ENCODE peak calls at places on chromosomes 5 and 9, in ten cellular contexts. Z, J, K, Y, W, S, B, E, M and V are unnamed samples. For H3K9me3 and H3K4me1, the result is how much of the 10 kb centered on the place peaks cover.

GRCh38 chr5:150778103-150778516 is 447 bp upstream of the SMIM3 start:
- DNase-seq in E (no peak), Z (no peak), W (no peak), S (no peak), Y (no peak), M (no peak), J (no peak), K (no peak), B (no peak), V (no peak)

GRCh38 chr5:61949054-61949679 is 356.8 kb upstream of the KIF2A start:
- DNase-seq in S (no peak), B (no peak), Y (no peak), W (no peak), K (no peak), J (no peak), M (no peak), E (no peak), Z (no peak), V (no peak)

GRCh38 chr9:5357431-5358105 is 17.9 kb upstream of the RLN1 start:
- DNase-seq in K (no peak), E (no peak), W (no peak), J (no peak), S (no peak), M (no peak), B (no peak), Z (no peak), Y (no peak), V (no peak)

GRCh38 chr5:6235726-6236125 is 142.6 kb downstream of the MED10 start:
- DNase-seq in J (no peak), W (no peak), E (no peak), B (no peak), M (no peak), Y (no peak), S (no peak), Z (no peak), K (no peak), V (no peak)

GRCh38 chr5:119327018-119327417 is 28.8 kb upstream of the TNFAIP8 start:
- DNase-seq in E (no peak), S (no peak), Z (no peak), B (no peak), Y (peak), M (no peak), K (no peak), W (no peak), J (no peak), V (peak)

GRCh38 chr5:120096413-120096812 is 367.7 kb upstream of the PRR16 start:
- DNase-seq in S (no peak), Y (no peak), Z (no peak), E (no peak), W (no peak), B (no peak), K (peak), J (no peak), M (no peak), V (no peak)

GRCh38 chr9:115593587-115594091 is 475.7 kb upstream of the TNC start:
- DNase-seq in Y (peak), E (no peak), Z (no peak), B (no peak), J (peak), W (no peak), M (peak), K (peak), S (no peak), V (no peak)

GRCh38 chr5:126122942-126123341 is 300.3 kb upstream of the GRAMD2B start:
- DNase-seq in K (no peak), W (no peak), Z (no peak), M (no peak), Y (no peak), B (no peak), J (no peak), S (no peak), E (no peak), V (no peak)

GRCh38 chr5:108801776-108802175 is 54.1 kb downstream of the FER start:
- DNase-seq in S (no peak), J (no peak), Y (no peak), B (no peak), Z (no peak), M (no peak), W (no peak), E (no peak), K (peak), V (no peak)

GRCh38 chr5:130994496-130995253 is 170.4 kb downstream of the HINT1 start:
- DNase-seq in M (no peak), E (no peak), W (no peak), Z (no peak), K (no peak), Y (no peak), J (no peak), S (no peak), B (peak), V (no peak)

GRCh38 chr5:30343707-30344106 is 849.8 kb upstream of the CDH6 start:
- DNase-seq in E (no peak), Z (no peak), M (no peak), W (no peak), J (no peak), K (no peak), S (no peak), B (no peak), Y (no peak), V (no peak)

GRCh38 chr9:137295313-137296213 is 6.5 kb downstream of the NRARP start:
- DNase-seq in E (no peak), B (peak), K (no peak), Y (peak), J (peak), S (no peak), Z (peak), W (peak), M (no peak), V (peak)

GRCh38 chr5:138583984-138584637 is 8.9 kb upstream of the HSPA9 start:
- DNase-seq in E (no peak), S (no peak), Z (no peak), J (no peak), W (no peak), Y (no peak), B (no peak), K (no peak), M (no peak), V (no peak)

GRCh38 chr9:35396560-35397215 is 93.2 kb upstream of the RUSC2 start:
- DNase-seq in M (no peak), J (no peak), W (no peak), K (no peak), S (no peak), Z (no peak), Y (no peak), B (no peak), E (no peak), V (no peak)

GRCh38 chr9:111108946-111109345 is 70.7 kb upstream of the LPAR1 start:
- DNase-seq in S (no peak), K (no peak), J (no peak), W (no peak), M (no peak), Z (no peak), E (no peak), Y (no peak), B (no peak), V (no peak)

GRCh38 chr5:126055348-126055729 is 367.9 kb upstream of the GRAMD2B start:
- DNase-seq in W (no peak), B (no peak), Y (no peak), Z (no peak), K (no peak), J (peak), E (no peak), S (no peak), M (no peak), V (no peak)

GRCh38 chr5:116411101-116411571 is 163.5 kb downstream of the SEMA6A start:
- DNase-seq in B (no peak), S (no peak), J (no peak), M (no peak), E (no peak), K (no peak), W (peak), Y (no peak), Z (no peak), V (no peak)

GRCh38 chr5:175309218-175309617 is 134.8 kb downstream of the DRD1 start:
- DNase-seq in J (no peak), S (no peak), B (no peak), Y (no peak), E (no peak), W (no peak), Z (no peak), K (no peak), M (no peak), V (no peak)

GRCh38 chr9:128116104-128117083 is 11.1 kb downstream of the PTGES2 start:
- DNase-seq in M (no peak), Y (no peak), J (no peak), E (no peak), W (peak), K (no peak), S (peak), Z (peak), B (no peak), V (peak)

GRCh38 chr5:173786296-173787187 is 101.6 kb upstream of the CPEB4 start:
- DNase-seq in E (no peak), W (no peak), M (no peak), S (no peak), K (no peak), Z (no peak), J (no peak), Y (peak), B (no peak), V (no peak)

GRCh38 chr9:34576943-34577634 is 12.4 kb downstream of the CNTFR start:
- DNase-seq in W (peak), K (no peak), Y (no peak), B (no peak), M (no peak), J (peak), Z (no peak), E (no peak), S (no peak), V (no peak)

GRCh38 chr5:180097926-180098325 is 26.4 kb upstream of the RNF130 start:
- DNase-seq in M (no peak), E (no peak), Y (no peak), W (no peak), S (no peak), J (no peak), K (no peak), B (no peak), Z (no peak), V (no peak)

GRCh38 chr5:37849641-37850040 is 9.8 kb upstream of the GDNF start:
- DNase-seq in Y (no peak), K (no peak), S (no peak), E (no peak), B (no peak), J (no peak), M (no peak), W (no peak), Z (no peak), V (no peak)

GRCh38 chr9:134315716-134316443 is 10.4 kb upstream of the RXRA start:
- DNase-seq in Z (no peak), E (no peak), B (peak), K (no peak), M (no peak), Y (no peak), J (no peak), W (peak), S (peak), V (no peak)

GRCh38 chr5:62538017-62538942 is 40.3 kb upstream of the LRRC70 start:
- DNase-seq in J (no peak), Z (no peak), M (no peak), Y (peak), W (no peak), B (no peak), K (peak), E (no peak), S (no peak), V (no peak)

GRCh38 chr5:82910905-82911304 is 166.3 kb downstream of the TMEM167A start:
- DNase-seq in B (no peak), K (no peak), J (no peak), Z (no peak), Y (no peak), W (no peak), E (no peak), M (no peak), S (no peak), V (no peak)

GRCh38 chr5:150615141-150615699 is 25.2 kb upstream of the SYNPO start:
- DNase-seq in K (no peak), M (no peak), Y (no peak), E (no peak), J (no peak), S (no peak), B (no peak), Z (peak), W (peak), V (peak)

GRCh38 chr5:136984772-136985455 is 514.2 kb downstream of the SPOCK1 start:
- DNase-seq in J (no peak), W (no peak), B (no peak), K (no peak), S (no peak), M (no peak), Z (no peak), E (no peak), Y (no peak), V (no peak)

GRCh38 chr5:132007399-132008162 is 3.9 kb downstream of the ACSL6 start:
- DNase-seq in J (peak), B (no peak), W (peak), Z (peak), M (peak), E (peak), Y (peak), K (peak), S (peak), V (peak)

GRCh38 chr5:13276143-13276542 is 668.3 kb downstream of the DNAH5 start:
- DNase-seq in B (no peak), M (no peak), J (no peak), Z (no peak), E (no peak), S (no peak), K (no peak), W (no peak), Y (no peak), V (no peak)

GRCh38 chr9:90659626-90660364 is 17.2 kb upstream of the DIRAS2 start:
- DNase-seq in W (no peak), Y (no peak), B (no peak), Z (no peak), K (no peak), M (no peak), J (no peak), E (no peak), S (no peak), V (no peak)
- H3K9me3 ChIP-seq in W (under half), Y (under half), B (under half), Z (under half), K (under half), M (under half), J (under half), E (under half), S (under half), V (under half)

GRCh38 chr9:33153666-33154065 is 13.5 kb downstream of the B4GALT1 start:
- DNase-seq in S (no peak), J (no peak), M (no peak), W (no peak), E (no peak), Z (no peak), Y (no peak), B (no peak), K (no peak), V (no peak)
- TF ChIP-seq EP300 in S (no peak), J (no peak), M (no peak), W (no peak), E (no peak), Z (no peak), Y (no peak), B (no peak), K (no peak), V (no peak)

DNA sequence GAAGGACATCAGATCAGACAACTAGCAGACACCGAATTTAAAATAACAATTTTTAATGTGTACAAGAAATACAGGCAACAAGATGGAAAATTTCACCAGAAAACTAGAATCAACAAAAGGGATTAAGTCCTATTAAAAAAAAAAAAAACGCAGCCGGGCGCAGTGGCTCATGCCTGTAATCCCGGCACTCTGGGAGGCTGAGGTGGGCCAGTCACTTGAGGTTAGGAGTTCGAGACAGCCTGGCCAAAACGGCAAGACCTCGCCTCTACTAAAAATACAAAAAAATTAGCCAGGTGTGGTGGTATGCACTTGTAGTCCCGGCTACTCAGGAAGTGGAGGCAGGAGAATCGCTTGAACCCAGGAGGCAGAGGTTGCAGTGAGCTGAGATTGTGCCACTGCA is 64.3 kb upstream of the UBAC1 start:
- DNase-seq in Y (no peak), J (no peak), W (no peak), Z (no peak), E (no peak), M (no peak), B (no peak), S (no peak), K (no peak), V (no peak)
- H3K4me1 ChIP-seq in Y (under half), J (under half), W (under half), Z (half or more), E (under half), M (under half), B (under half), S (under half), K (under half), V (under half)

GRCh38 chr9:8101607-8102006 is 302.0 kb upstream of the DMAC1 start:
- DNase-seq in E (no peak), S (no peak), Z (no peak), M (no peak), J (no peak), Y (no peak), B (no peak), K (no peak), W (no peak), V (no peak)

DNA sequence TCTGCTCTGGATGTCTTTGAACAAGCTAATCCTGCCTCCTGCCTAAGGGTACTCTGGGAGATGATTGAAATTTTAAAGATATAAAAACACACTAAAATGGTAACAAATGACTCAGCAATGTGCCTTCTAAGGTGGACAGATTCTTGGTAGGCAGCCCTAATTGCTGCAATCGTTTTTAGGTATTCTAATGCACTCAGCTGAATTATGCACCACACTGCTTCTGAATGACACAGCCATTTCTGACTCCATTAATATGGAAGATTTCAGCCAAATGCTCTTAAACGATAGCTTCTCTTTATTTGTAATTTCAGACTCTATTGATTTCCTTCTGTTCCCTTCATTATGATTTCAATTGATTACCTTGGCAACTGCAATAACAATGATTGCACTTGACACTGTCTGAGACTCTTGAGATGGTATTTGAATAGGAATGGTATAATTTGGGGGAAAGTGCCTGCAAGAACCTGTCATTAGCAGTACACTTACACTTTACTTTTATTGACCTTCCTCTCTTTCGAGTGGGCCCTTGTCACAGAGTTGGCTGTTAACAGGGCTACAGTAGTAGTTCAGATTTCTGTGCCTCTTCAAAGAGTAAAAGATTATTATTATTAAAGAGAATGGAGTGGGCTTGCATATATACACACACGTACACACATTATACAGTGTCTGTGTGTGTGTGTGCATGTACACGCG is 296.1 kb upstream of the DMAC1 start:
- DNase-seq in K (no peak), J (no peak), W (no peak), E (no peak), S (no peak), Y (no peak), M (no peak), B (no peak), Z (no peak), V (no peak)
- H3K9me3 ChIP-seq in K (under half), J (under half), W (under half), E (under half), S (under half), Y (under half), M (under half), B (under half), Z (under half), V (under half)

DNA sequence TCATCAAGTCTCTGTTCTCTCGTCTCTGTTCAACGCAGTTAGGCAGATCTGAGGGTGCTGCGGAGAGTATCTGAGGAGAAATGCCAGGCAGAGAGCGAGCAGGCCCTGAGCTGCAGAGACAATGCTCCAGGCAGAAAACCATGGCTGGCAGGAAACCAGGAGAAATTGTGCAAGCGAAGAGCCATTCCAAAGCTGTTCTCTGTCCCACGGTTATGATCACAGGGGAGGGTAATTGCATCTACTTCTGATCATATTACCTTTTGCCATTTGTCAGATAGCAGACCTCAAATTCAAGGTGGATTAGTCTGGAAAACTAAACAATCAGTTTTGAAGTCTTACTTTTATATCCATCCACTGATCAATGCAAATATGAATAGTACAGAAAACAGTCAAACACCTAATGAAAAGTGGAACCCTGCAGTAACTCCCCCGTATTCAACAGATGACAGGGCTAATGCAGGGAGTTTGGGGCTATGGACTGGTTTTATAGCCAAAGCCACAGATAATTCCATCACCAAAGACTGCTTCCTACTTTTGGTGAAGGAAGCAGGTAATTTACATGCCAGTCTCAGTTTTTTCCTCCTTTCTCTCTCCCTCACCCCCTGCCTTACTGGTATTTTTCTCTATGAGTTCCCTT is 228.0 kb downstream of the DCP2 start:
- DNase-seq in W (peak), M (peak), Y (no peak), K (no peak), B (no peak), E (no peak), S (peak), J (peak), Z (no peak), V (peak)
- TF ChIP-seq EP300 in W (no peak), M (peak), Y (no peak), K (no peak), B (no peak), E (no peak), S (no peak), J (no peak), Z (no peak), V (no peak)

GRCh38 chr9:69806642-69807041 is 14.0 kb upstream of the CFAP95 start:
- DNase-seq in S (no peak), K (no peak), E (no peak), M (no peak), Z (no peak), Y (no peak), B (no peak), W (no peak), J (no peak), V (peak)

GRCh38 chr9:69798737-69799136 is 21.9 kb upstream of the CFAP95 start:
- DNase-seq in W (no peak), M (no peak), Z (no peak), J (no peak), E (no peak), B (no peak), S (no peak), K (no peak), Y (no peak), V (no peak)

GRCh38 chr9:69797680-69798079 is 22.9 kb upstream of the CFAP95 start:
- DNase-seq in W (no peak), K (no peak), M (no peak), E (no peak), S (no peak), J (no peak), Z (no peak), B (no peak), Y (no peak), V (no peak)

GRCh38 chr9:69805962-69806633 is 14.5 kb upstream of the CFAP95 start:
- DNase-seq in S (no peak), K (no peak), Z (no peak), E (no peak), M (peak), Y (no peak), J (no peak), W (no peak), B (no peak), V (peak)

DNA sequence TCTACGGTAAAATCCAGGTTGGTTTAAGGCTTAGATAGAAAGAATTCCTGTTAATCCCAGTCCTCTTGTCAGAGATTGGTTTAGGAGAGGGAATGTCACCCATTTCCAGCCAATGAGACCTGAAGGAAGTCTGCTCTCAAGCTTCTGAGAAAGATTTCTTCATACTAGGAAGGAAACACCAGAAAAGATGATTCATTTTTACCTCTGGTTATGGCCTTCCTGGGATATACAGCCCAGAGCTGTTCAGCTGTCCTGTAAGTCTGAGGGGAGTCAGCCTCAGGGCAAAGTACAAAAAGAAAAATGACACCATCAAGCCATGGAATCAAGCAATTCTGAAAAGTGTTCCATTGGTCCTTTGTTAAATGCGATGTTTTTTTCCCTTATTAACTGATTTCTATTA is 18.6 kb upstream of the CFAP95 start:
- DNase-seq in S (no peak), E (no peak), Y (no peak), Z (no peak), B (no peak), J (no peak), M (no peak), K (peak), W (no peak), V (no peak)
- H3K4me1 ChIP-seq in S (under half), E (under half), Y (under half), Z (under half), B (under half), J (under half), M (under half), K (under half), W (under half), V (under half)